ENCODE peak calls at places on chromosomes 1 and 21, in seven cellular contexts. One of them, this sample, is unnamed.

GRCh38 chr1:234611153-234611798 is 1.3 kb upstream of the IRF2BP2 start:
- DNase-seq in GM12865: peak
- DNase-seq in pancreas: no peak
- DNase-seq in testis: no peak
- DNase-seq in RWPE2: no peak
- DNase-seq in cardiac muscle cell: peak
- DNase-seq in esophagus squamous epithelium: no peak
- DNase-seq in this sample: peak

GRCh38 chr21:31034378-31034777 is 3.9 kb downstream of the KRTAP19-8 start:
- DNase-seq in pancreas: no peak
- DNase-seq in testis: no peak
- DNase-seq in cardiac muscle cell: no peak
- DNase-seq in esophagus squamous epithelium: no peak
- DNase-seq in RWPE2: no peak
- DNase-seq in GM12865: no peak
- DNase-seq in this sample: no peak

GRCh38 chr1:38589036-38589435 is 270.5 kb downstream of the RRAGC start:
- DNase-seq in pancreas: peak
- DNase-seq in RWPE2: no peak
- DNase-seq in esophagus squamous epithelium: no peak
- DNase-seq in cardiac muscle cell: no peak
- DNase-seq in testis: no peak
- DNase-seq in GM12865: no peak
- DNase-seq in this sample: no peak

GRCh38 chr1:65062339-65062738 is 85.7 kb upstream of the AK4 start:
- DNase-seq in testis: no peak
- DNase-seq in GM12865: no peak
- DNase-seq in cardiac muscle cell: no peak
- DNase-seq in RWPE2: no peak
- DNase-seq in pancreas: no peak
- DNase-seq in esophagus squamous epithelium: no peak
- DNase-seq in this sample: no peak

GRCh38 chr1:219298581-219299148 is 125.0 kb downstream of the LYPLAL1 start:
- DNase-seq in pancreas: no peak
- DNase-seq in RWPE2: no peak
- DNase-seq in GM12865: no peak
- DNase-seq in esophagus squamous epithelium: no peak
- DNase-seq in cardiac muscle cell: no peak
- DNase-seq in testis: no peak
- DNase-seq in this sample: no peak

GRCh38 chr1:1358433-1359201 is at the start of gene MXRA8:
- DNase-seq in testis: peak
- DNase-seq in cardiac muscle cell: peak
- DNase-seq in esophagus squamous epithelium: no peak
- DNase-seq in RWPE2: peak
- DNase-seq in pancreas: peak
- DNase-seq in GM12865: no peak
- DNase-seq in this sample: no peak

GRCh38 chr21:44972821-44973220 is 33.0 kb downstream of the SLX9 start:
- DNase-seq in cardiac muscle cell: no peak
- DNase-seq in testis: no peak
- DNase-seq in esophagus squamous epithelium: no peak
- DNase-seq in RWPE2: no peak
- DNase-seq in GM12865: no peak
- DNase-seq in pancreas: no peak
- DNase-seq in this sample: no peak

GRCh38 chr1:213089924-213090677 is 39.1 kb downstream of the RPS6KC1 start:
- DNase-seq in pancreas: no peak
- DNase-seq in cardiac muscle cell: no peak
- DNase-seq in GM12865: no peak
- DNase-seq in testis: no peak
- DNase-seq in esophagus squamous epithelium: no peak
- DNase-seq in RWPE2: no peak
- DNase-seq in this sample: no peak

GRCh38 chr1:65429806-65430205 is 9.3 kb downstream of the LEPR start:
- DNase-seq in cardiac muscle cell: no peak
- DNase-seq in RWPE2: no peak
- DNase-seq in pancreas: no peak
- DNase-seq in testis: no peak
- DNase-seq in GM12865: no peak
- DNase-seq in esophagus squamous epithelium: no peak
- DNase-seq in this sample: no peak

GRCh38 chr1:226001852-226002666 is 2.9 kb upstream of the SDE2 start:
- DNase-seq in cardiac muscle cell: peak
- DNase-seq in RWPE2: no peak
- DNase-seq in GM12865: peak
- DNase-seq in esophagus squamous epithelium: peak
- DNase-seq in pancreas: peak
- DNase-seq in testis: peak
- DNase-seq in this sample: peak

GRCh38 chr1:53145942-53146708 is 3.7 kb upstream of the SLC1A7 start:
- DNase-seq in pancreas: peak
- DNase-seq in GM12865: no peak
- DNase-seq in testis: no peak
- DNase-seq in RWPE2: peak
- DNase-seq in cardiac muscle cell: peak
- DNase-seq in esophagus squamous epithelium: no peak
- DNase-seq in this sample: no peak

GRCh38 chr1:45769261-45769932 is 18.9 kb upstream of the IPP start:
- DNase-seq in pancreas: no peak
- DNase-seq in RWPE2: no peak
- DNase-seq in GM12865: no peak
- DNase-seq in cardiac muscle cell: peak
- DNase-seq in testis: no peak
- DNase-seq in esophagus squamous epithelium: no peak
- DNase-seq in this sample: no peak

GRCh38 chr1:45221716-45222115 is 15.3 kb upstream of the ZSWIM5 start:
- DNase-seq in cardiac muscle cell: no peak
- DNase-seq in esophagus squamous epithelium: no peak
- DNase-seq in testis: no peak
- DNase-seq in GM12865: no peak
- DNase-seq in pancreas: no peak
- DNase-seq in RWPE2: no peak
- DNase-seq in this sample: no peak

GRCh38 chr1:189607477-189608096 is 870.1 kb downstream of the BRINP3 start:
- DNase-seq in esophagus squamous epithelium: no peak
- DNase-seq in GM12865: no peak
- DNase-seq in RWPE2: no peak
- DNase-seq in cardiac muscle cell: no peak
- DNase-seq in testis: no peak
- DNase-seq in pancreas: no peak
- DNase-seq in this sample: no peak

GRCh38 chr21:38913120-38913975 is 107.6 kb downstream of the ETS2 start:
- DNase-seq in pancreas: peak
- DNase-seq in testis: peak
- DNase-seq in cardiac muscle cell: peak
- DNase-seq in RWPE2: peak
- DNase-seq in esophagus squamous epithelium: no peak
- DNase-seq in GM12865: no peak
- DNase-seq in this sample: no peak

GRCh38 chr1:180926164-180926981 is 13.7 kb downstream of the KIAA1614 start:
- DNase-seq in RWPE2: no peak
- DNase-seq in testis: peak
- DNase-seq in esophagus squamous epithelium: no peak
- DNase-seq in cardiac muscle cell: peak
- DNase-seq in pancreas: no peak
- DNase-seq in GM12865: no peak
- DNase-seq in this sample: no peak

GRCh38 chr1:8880068-8880676 is 1.7 kb upstream of the ENO1 start:
- DNase-seq in GM12865: peak
- DNase-seq in testis: peak
- DNase-seq in pancreas: peak
- DNase-seq in cardiac muscle cell: no peak
- DNase-seq in esophagus squamous epithelium: no peak
- DNase-seq in RWPE2: no peak
- DNase-seq in this sample: peak

GRCh38 chr1:8883510-8883909 is 5.0 kb upstream of the ENO1 start:
- DNase-seq in GM12865: no peak
- DNase-seq in cardiac muscle cell: no peak
- DNase-seq in pancreas: no peak
- DNase-seq in testis: no peak
- DNase-seq in RWPE2: no peak
- DNase-seq in esophagus squamous epithelium: no peak
- DNase-seq in this sample: no peak

GRCh38 chr1:8878448-8879347 is at the start of gene ENO1:
- DNase-seq in testis: peak
- DNase-seq in pancreas: peak
- DNase-seq in esophagus squamous epithelium: peak
- DNase-seq in GM12865: peak
- DNase-seq in RWPE2: peak
- DNase-seq in cardiac muscle cell: peak
- DNase-seq in this sample: peak

GRCh38 chr1:8876099-8876496 is 2.4 kb downstream of the ENO1 start:
- DNase-seq in cardiac muscle cell: no peak
- DNase-seq in esophagus squamous epithelium: no peak
- DNase-seq in pancreas: no peak
- DNase-seq in RWPE2: no peak
- DNase-seq in testis: no peak
- DNase-seq in GM12865: no peak
- DNase-seq in this sample: no peak

GRCh38 chr1:8879348-8880067 is 1.0 kb upstream of the ENO1 start:
- DNase-seq in testis: peak
- DNase-seq in pancreas: no peak
- DNase-seq in cardiac muscle cell: no peak
- DNase-seq in RWPE2: no peak
- DNase-seq in GM12865: no peak
- DNase-seq in esophagus squamous epithelium: no peak
- DNase-seq in this sample: no peak
- TF ChIP-seq CTCF in testis: no peak
- TF ChIP-seq CTCF in pancreas: no peak
- TF ChIP-seq CTCF in cardiac muscle cell: peak
- TF ChIP-seq CTCF in RWPE2: no peak
- TF ChIP-seq CTCF in GM12865: no peak
- TF ChIP-seq CTCF in esophagus squamous epithelium: no peak
- TF ChIP-seq CTCF in this sample: peak

DNA sequence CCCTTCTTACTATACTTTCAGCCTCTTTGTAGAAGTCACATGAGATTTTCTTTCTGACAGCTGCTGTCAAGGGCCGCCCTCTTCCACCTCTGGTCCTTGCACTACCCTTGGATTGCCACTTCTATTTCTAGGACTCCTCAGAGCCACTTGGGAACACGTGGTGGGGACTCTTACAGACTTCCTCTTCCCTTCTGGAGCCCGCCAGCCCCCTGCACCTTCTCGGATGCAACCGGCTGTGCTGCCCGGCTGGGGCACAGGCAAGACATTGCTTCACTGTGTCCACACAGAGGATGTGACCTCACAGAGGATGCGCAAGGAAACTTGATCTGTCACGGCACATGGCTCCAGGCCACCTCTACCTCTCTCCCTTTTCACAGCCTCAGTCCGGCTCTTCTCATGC is 2.4 kb upstream of the IKBKE start:
- DNase-seq in cardiac muscle cell: peak
- DNase-seq in pancreas: no peak
- DNase-seq in GM12865: peak
- DNase-seq in RWPE2: no peak
- DNase-seq in testis: no peak
- DNase-seq in esophagus squamous epithelium: no peak
- DNase-seq in this sample: peak
- TF ChIP-seq CTCF in cardiac muscle cell: no peak
- TF ChIP-seq CTCF in pancreas: no peak
- TF ChIP-seq CTCF in GM12865: no peak
- TF ChIP-seq CTCF in RWPE2: no peak
- TF ChIP-seq CTCF in testis: no peak
- TF ChIP-seq CTCF in esophagus squamous epithelium: no peak
- TF ChIP-seq CTCF in this sample: no peak

DNA sequence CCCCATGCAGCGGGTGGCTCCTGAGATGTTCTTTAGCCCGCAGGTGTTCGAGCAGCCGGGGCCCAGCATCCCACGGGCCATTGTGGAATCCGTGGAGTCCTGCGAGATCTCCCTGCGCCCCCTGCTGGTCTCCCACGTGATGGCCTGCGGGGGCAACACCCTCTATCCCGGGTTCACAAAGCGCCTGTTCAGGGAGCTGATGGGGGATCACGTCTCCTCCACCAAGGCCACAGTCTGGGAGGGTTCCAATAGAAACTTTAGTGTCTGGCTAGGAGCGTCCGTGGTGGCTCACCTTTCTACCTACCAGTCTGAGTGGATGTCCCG is 71.0 kb downstream of the ACTL8 start:
- DNase-seq in testis: peak
- DNase-seq in RWPE2: no peak
- DNase-seq in pancreas: peak
- DNase-seq in esophagus squamous epithelium: no peak
- DNase-seq in GM12865: peak
- DNase-seq in cardiac muscle cell: peak
- DNase-seq in this sample: peak
- TF ChIP-seq CTCF in testis: peak
- TF ChIP-seq CTCF in RWPE2: peak
- TF ChIP-seq CTCF in pancreas: peak
- TF ChIP-seq CTCF in esophagus squamous epithelium: peak
- TF ChIP-seq CTCF in GM12865: peak
- TF ChIP-seq CTCF in cardiac muscle cell: peak
- TF ChIP-seq CTCF in this sample: peak

DNA sequence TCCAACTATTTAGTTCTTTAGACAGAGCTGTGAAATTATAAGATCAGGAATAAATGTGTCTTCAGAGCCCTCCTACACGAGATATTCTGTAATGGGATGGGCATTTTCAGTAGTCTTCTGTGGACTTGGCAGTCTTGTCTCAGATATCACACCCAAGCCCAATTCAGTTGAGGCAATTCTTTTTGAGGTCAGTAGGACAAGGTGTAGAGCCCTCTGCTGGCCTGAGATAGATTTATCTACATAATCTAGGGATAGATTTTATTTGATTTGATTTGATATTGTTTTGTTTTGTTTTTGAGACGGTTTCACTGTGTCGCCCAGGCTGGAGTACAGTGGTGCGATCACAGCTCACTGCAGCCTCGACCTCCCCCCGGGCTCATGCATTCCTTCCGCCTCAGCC is 77.5 kb downstream of the FMN2 start:
- DNase-seq in esophagus squamous epithelium: no peak
- DNase-seq in RWPE2: no peak
- DNase-seq in pancreas: no peak
- DNase-seq in cardiac muscle cell: no peak
- DNase-seq in GM12865: no peak
- DNase-seq in testis: no peak
- DNase-seq in this sample: no peak
- TF ChIP-seq CTCF in esophagus squamous epithelium: no peak
- TF ChIP-seq CTCF in RWPE2: peak
- TF ChIP-seq CTCF in pancreas: no peak
- TF ChIP-seq CTCF in cardiac muscle cell: no peak
- TF ChIP-seq CTCF in GM12865: no peak
- TF ChIP-seq CTCF in testis: no peak
- TF ChIP-seq CTCF in this sample: no peak

This sample was measured in GM10248.